ENCODE peak calls at places on chromosomes 13 and 19, in five cellular contexts. W is H9, E is IMR-90, N is H1, A is neuronal stem cell. S is an unnamed sample.

GRCh38 chr13:45925151-45925550 is 73.6 kb upstream of the SIAH3 start:
- DNase-seq in E (no peak), A (no peak), W (no peak), N (no peak), S (no peak)

GRCh38 chr13:40445557-40445990 is 220.9 kb downstream of the FOXO1 start:
- DNase-seq in A (no peak), W (peak; percentile 36), N (no peak), E (no peak), S (no peak)

GRCh38 chr13:111519041-111519440 is 198.6 kb downstream of the TEX29 start:
- DNase-seq in W (peak; percentile 25), E (no peak), A (no peak), N (no peak), S (no peak)

GRCh38 chr19:40689339-40690049 is 957 bp downstream of the NUMBL start:
- DNase-seq in N (no peak), A (no peak), E (no peak), W (no peak), S (peak; percentile 30)

GRCh38 chr13:43305416-43305815 is 282.0 kb downstream of the DNAJC15 start:
- DNase-seq in A (no peak), E (peak; percentile 49), W (no peak), N (no peak), S (no peak)

GRCh38 chr19:46911456-46911855 is 50.7 kb downstream of the ARHGAP35 start:
- DNase-seq in W (no peak), E (no peak), N (no peak), A (no peak), S (no peak)

GRCh38 chr19:13002389-13002898 is 7.2 kb downstream of the NFIX start:
- DNase-seq in E (no peak), A (no peak), N (no peak), W (no peak), S (no peak)

GRCh38 chr19:53088091-53088490 is 15.1 kb downstream of the ZNF160 start:
- DNase-seq in N (no peak), W (no peak), E (peak; percentile 22), A (no peak), S (no peak)

GRCh38 chr19:39237200-39238184 is 7.3 kb downstream of the IFNL3 start:
- DNase-seq in E (no peak), N (no peak), W (peak; percentile 71), A (no peak), S (no peak)

GRCh38 chr13:113493315-113493951 is 2.9 kb upstream of the DCUN1D2 start:
- DNase-seq in W (no peak), E (peak; percentile 99), A (no peak), N (no peak), S (peak; percentile 95)

GRCh38 chr13:105538346-105538745 is 997.1 kb downstream of the EFNB2 start:
- DNase-seq in W (no peak), E (no peak), A (no peak), N (no peak), S (no peak)

GRCh38 chr13:33176526-33176925 is 109.0 kb downstream of the STARD13 start:
- DNase-seq in W (no peak), E (peak; percentile 74), A (no peak), N (no peak), S (no peak)

GRCh38 chr13:71621152-71622124 is 245.6 kb downstream of the DACH1 start:
- DNase-seq in E (no peak), A (no peak), W (no peak), N (no peak), S (peak; percentile 34)

GRCh38 chr19:40366697-40367561 is 18.4 kb downstream of the PLD3 start:
- DNase-seq in N (peak; percentile 44), W (peak; percentile 77), E (peak; percentile 24), A (peak; percentile 58), S (peak; percentile 87)

DNA sequence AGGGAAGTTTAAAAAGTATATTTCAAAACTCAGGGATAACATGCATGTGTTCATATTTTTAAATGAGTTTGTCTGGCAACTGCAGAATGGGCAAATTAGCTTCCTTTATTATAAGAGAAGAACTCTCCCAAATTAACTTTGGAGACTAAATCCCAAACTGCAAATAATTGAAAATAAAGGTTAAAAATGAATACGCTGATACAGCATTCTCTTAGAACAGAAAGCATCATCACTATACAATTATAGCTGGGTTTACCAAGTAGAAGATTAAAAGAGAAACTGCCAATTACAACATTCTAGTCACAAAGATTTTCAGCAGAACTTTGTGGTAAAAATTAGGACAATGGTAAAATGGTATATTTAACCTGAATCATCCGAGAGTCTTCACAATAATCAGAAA is 73.3 kb downstream of the OLFM4 start:
- DNase-seq in E (no peak), A (no peak), N (no peak), W (no peak), S (no peak)
- H4K91ac ChIP-seq in E (no peak overlapping the region), A (no peak overlapping the region), N (no peak overlapping the region), W (no peak overlapping the region), S (no peak overlapping the region)

DNA sequence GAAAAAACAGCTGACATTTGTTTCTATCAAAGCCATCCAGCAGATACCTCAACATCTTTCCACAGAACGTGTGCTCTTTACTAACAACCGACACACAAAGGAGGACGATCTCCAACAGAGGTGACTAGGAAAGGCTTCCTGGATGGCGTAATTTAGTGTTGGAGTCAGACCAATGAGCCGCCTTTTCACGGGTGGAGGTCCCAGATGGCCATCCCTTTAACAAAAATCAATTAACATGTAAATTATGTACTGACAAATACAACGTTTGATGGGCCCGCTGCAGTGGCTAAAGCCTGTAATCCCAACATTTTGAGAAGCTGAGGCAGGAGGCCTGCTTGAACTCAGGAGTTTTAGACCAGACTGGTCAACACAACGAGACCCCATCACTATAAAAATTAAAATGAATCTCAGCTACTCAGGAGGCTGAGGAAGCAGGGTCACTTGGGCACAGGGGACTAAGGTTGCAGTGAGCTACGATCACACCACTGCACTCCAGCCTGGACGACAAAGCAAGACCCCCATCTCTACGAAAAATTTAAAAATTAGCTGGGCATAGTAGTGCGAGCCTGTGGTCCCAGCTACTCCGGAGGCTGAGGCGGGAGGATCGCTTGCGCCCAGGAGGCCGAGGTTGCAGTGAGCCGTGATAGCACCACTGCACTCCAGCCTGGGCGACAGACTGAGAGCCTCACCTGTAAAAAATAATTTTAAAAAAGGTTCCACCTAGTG is 1.2 kb upstream of the DPY19L3 start:
- DNase-seq in A (peak; percentile 26), E (no peak), W (peak; percentile 33), N (no peak), S (peak; percentile 31)
- H4K91ac ChIP-seq in A (no peak overlapping the region), E (peak overlapping the region; percentile 6), W (no peak overlapping the region), N (no peak overlapping the region), S (no peak overlapping the region)

GRCh38 chr19:3683866-3684816 is 16.1 kb downstream of the PIP5K1C start:
- DNase-seq in N (no peak), E (peak; percentile 31), W (no peak), A (no peak), S (peak; percentile 94)
- H4K91ac ChIP-seq in N (peak overlapping the region; percentile 88), E (no peak overlapping the region), W (no peak overlapping the region), A (no peak overlapping the region), S (peak overlapping the region; percentile 57)

GRCh38 chr19:764301-764700 is 13.4 kb downstream of the MISP start:
- DNase-seq in E (no peak), A (no peak), N (no peak), W (no peak), S (no peak)
- H4K91ac ChIP-seq in E (no peak overlapping the region), A (no peak overlapping the region), N (no peak overlapping the region), W (no peak overlapping the region), S (no peak overlapping the region)